ENCODE peak calls at places on chromosomes 1 and 21, in eight cellular contexts. G is HFFc6, P is nephron progenitor cell, V is endothelial cell, L is cardiac fibroblast, B is foreskin fibroblast, E is lower lobe of right lung, O is H9. D is an unnamed sample.

GRCh38 chr1:38117444-38117887 is 70.9 kb upstream of the POU3F1 start:
- DNase-seq in P (no peak), B (no peak), G (no peak), E (no peak), O (no peak), V (no peak), L (no peak), D (no peak)

GRCh38 chr1:6686294-6686693 is 15.3 kb downstream of the DNAJC11 start:
- DNase-seq in E (no peak), V (no peak), P (no peak), L (no peak), G (peak; percentile 54), O (no peak), B (peak; percentile 16), D (no peak)

GRCh38 chr1:13535227-13535626 is 21.4 kb upstream of the LRRC38 start:
- DNase-seq in G (no peak), V (no peak), B (no peak), O (no peak), L (no peak), P (no peak), E (no peak), D (no peak)

GRCh38 chr1:99943238-99943794 is 26.5 kb upstream of the SLC35A3 start:
- DNase-seq in P (peak; percentile 9), O (no peak), G (peak; percentile 44), V (no peak), B (peak; percentile 26), E (no peak), L (peak; percentile 85), D (no peak)

GRCh38 chr1:108817016-108817415 is 39.9 kb downstream of the AKNAD1 start:
- DNase-seq in E (no peak), P (no peak), L (peak; percentile 67), V (no peak), O (no peak), B (peak; percentile 85), G (peak; percentile 74), D (no peak)

GRCh38 chr1:240732390-240732789 is 120.4 kb upstream of the GREM2 start:
- DNase-seq in O (no peak), B (peak; percentile 28), G (peak; percentile 71), P (no peak), V (no peak), E (no peak), L (peak; percentile 70), D (no peak)

GRCh38 chr1:163836446-163836845 is 514.7 kb downstream of the NUF2 start:
- DNase-seq in O (no peak), B (no peak), V (no peak), L (no peak), E (no peak), G (no peak), P (no peak), D (no peak)

GRCh38 chr21:21216013-21216412 is 217.8 kb downstream of the NCAM2 start:
- DNase-seq in V (no peak), L (no peak), G (no peak), B (no peak), P (no peak), O (no peak), E (no peak), D (no peak)

GRCh38 chr1:223129229-223129851 is 13.7 kb downstream of the TLR5 start:
- DNase-seq in B (peak; percentile 26), G (no peak), E (peak; percentile 86), P (peak; percentile 91), V (peak; percentile 91), O (peak; percentile 90), L (peak; percentile 65), D (peak; percentile 84)

DNA sequence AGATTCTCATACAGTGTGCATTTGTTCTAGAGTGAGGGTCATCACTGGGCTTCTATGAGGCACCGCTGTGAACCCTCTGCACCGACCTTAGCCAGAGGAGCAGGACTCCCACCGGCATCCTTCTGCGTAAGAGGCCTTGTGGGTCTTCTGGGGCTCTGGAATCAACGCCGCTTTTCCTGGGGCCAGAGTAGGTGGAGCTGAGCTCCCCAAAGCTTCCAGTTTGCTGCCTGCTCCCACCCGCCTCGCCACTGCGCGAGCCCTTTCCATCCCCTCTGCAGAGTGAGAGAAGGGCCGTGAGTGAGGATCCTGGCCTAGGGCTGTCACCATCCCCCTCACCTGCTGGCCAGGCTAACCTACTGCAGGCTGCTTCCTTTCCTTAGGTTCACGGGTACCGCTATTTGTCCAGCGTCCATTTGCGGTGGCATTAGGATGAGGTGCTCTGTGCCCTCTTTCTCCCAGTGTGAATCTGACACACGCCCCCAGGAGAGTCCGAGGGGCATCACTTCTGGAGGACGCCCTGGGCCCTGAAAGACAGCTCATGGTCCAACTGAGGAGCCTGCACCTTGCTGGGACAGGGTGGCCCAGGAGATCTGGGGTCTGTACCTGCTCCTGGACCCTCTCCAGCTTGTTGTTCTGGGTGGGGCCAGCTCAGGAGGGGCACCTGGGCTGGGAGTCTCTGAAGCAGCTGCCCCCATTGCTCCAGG is 36.2 kb downstream of the UMODL1 start:
- DNase-seq in E (peak; percentile 37), P (no peak), L (no peak), V (no peak), B (no peak), G (no peak), O (peak; percentile 56), D (no peak)
- TF ChIP-seq CTCF in E (no peak), P (no peak), L (no peak), V (peak; percentile 31), B (no peak), G (no peak), O (no peak), D (no peak)

GRCh38 chr1:39205102-39205780 is 746 bp downstream of the MACF1 start:
- DNase-seq in V (no peak), B (peak; percentile 83), E (no peak), G (peak; percentile 88), P (no peak), L (peak; percentile 77), O (no peak), D (no peak)

GRCh38 chr1:39205781-39206464 is 1.4 kb downstream of the MACF1 start:
- DNase-seq in G (no peak), E (no peak), O (no peak), L (no peak), B (no peak), V (no peak), P (no peak), D (no peak)

GRCh38 chr1:39199593-39199992 is 4.9 kb upstream of the MACF1 start:
- DNase-seq in L (no peak), E (no peak), P (no peak), V (no peak), O (no peak), B (no peak), G (no peak), D (no peak)

DNA sequence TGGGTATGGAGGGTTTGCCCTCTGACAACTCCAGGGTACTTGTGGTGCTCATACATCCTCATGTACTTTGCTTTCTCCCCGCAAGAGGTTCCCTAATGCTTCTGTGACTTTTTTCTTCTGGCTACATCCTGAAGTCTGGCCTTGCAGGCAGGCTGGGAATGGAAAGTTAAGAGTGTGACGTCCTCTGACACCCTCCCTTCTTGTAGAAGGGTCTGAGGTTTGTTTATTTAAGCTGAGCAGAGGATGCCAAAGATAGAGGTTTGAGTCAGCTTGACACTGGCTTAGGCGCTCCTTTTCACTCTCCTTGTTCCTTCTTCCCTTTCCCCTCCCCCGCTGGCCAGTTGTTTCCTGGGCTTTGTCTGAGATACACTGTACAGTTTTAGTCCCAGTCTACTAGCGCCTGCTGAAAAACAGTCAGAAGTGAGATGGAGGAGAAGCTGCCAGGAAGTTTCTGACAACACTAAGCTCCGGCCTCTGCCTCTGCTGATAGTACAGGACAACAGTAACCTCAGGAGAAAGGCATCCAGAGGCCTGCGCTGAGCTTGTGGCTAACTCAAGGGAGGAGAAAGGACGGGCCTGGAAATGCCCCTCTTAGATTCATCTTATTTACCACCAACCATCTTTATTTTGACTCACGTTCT is at the start of gene MACF1:
- DNase-seq in B (peak; percentile 91), E (no peak), V (peak; percentile 64), P (peak; percentile 29), O (peak; percentile 50), G (peak; percentile 94), L (peak; percentile 97), D (no peak)
- TF ChIP-seq CTCF in B (peak; percentile 48), E (peak; percentile 32), V (peak; percentile 20), P (peak; percentile 16), O (peak; percentile 14), G (peak; percentile 71), L (peak; percentile 62), D (peak; percentile 29)

DNA sequence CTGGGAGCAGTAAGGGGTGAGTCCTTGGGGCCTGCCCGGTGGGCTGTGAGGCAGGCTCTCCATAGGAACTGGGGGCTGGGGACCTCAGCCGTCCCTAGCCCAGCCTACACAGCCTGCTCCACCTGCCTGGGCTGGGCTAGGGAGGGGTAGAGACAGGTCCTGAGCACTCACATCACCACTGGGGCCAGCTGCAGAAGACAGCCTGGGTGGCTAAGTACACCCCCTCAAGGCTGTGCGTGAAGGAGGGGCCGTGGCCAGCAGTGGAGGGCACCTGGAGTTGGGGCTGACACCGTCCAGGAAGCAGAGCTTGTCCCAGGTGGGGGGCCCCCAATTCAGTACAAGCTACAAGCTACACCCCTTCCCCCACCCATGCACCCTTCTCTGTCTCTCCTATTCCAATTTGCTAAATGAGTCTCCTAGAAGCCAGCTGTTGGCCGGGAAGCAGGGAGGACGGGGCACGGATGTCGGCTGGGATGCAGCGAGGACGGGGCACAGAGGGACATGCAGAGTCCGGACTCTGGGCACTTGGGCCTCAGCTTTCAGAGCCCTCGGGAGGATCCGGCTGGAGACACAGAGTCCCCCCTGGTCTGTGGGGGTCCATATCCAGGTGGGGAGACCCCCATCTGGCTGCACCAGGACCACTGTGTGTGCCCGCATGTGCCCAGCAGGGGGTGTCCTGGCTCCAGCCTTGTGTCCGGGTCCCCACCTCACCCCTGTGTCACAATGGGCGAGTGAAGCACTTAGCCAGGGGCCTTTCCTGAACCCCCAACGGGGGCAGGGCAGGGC is 1.8 kb downstream of the ISG15 start:
- DNase-seq in L (no peak), V (no peak), O (peak; percentile 52), B (no peak), G (no peak), P (no peak), E (no peak), D (no peak)
- TF ChIP-seq CTCF in L (peak; percentile 37), V (no peak), O (peak; percentile 44), B (no peak), G (peak; percentile 70), P (no peak), E (peak; percentile 37), D (peak; percentile 61)

GRCh38 chr1:81809808-81810207 is 9.1 kb downstream of the ADGRL2 start:
- DNase-seq in P (no peak), G (no peak), V (no peak), B (no peak), O (no peak), L (no peak), E (no peak), D (no peak)

GRCh38 chr1:81805537-81806431 is 5.0 kb downstream of the ADGRL2 start:
- DNase-seq in L (no peak), V (no peak), B (no peak), P (no peak), E (no peak), O (no peak), G (no peak), D (no peak)

GRCh38 chr1:81806432-81806770 is 5.7 kb downstream of the ADGRL2 start:
- DNase-seq in E (no peak), L (no peak), P (no peak), G (no peak), B (no peak), O (no peak), V (no peak), D (no peak)

GRCh38 chr1:81811757-81812371 is 11.1 kb downstream of the ADGRL2 start:
- DNase-seq in G (no peak), L (peak; percentile 49), E (no peak), O (no peak), B (no peak), P (no peak), V (no peak), D (no peak)

GRCh38 chr1:81808760-81809159 is 8.0 kb downstream of the ADGRL2 start:
- DNase-seq in G (no peak), E (no peak), L (no peak), B (peak; percentile 4), P (peak; percentile 3), O (no peak), V (no peak), D (no peak)
- TF ChIP-seq CTCF in G (no peak), E (no peak), L (no peak), B (no peak), P (no peak), O (peak; percentile 50), V (no peak), D (peak; percentile 55)

D was measured in type B pancreatic cell.